ENCODE peak calls at places on chromosomes 11 and 22, in nine cellular contexts. K is adrenal gland, L is H1, S is WERI-Rb-1, M is ovary, F is brain microvascular endothelial cell, R is fibroblast of pulmonary artery, B is cardiac muscle cell, W is AG10803. Y is an unnamed sample.

GRCh38 chr11:99739464-99740089 is 718.8 kb downstream of the CNTN5 start:
- DNase-seq in K (no peak), L (no peak), S (peak; percentile 13), M (no peak), F (peak; percentile 47), R (peak; percentile 72), B (peak; percentile 69), W (no peak), Y (no peak)

GRCh38 chr11:59866397-59866796 is at the start of gene TCN1:
- DNase-seq in K (no peak), L (no peak), S (no peak), M (no peak), F (no peak), R (peak; percentile 35), B (no peak), W (no peak), Y (no peak)

GRCh38 chr11:22922672-22923071 is 62.4 kb upstream of the CCDC179 start:
- DNase-seq in K (no peak), L (no peak), S (no peak), M (no peak), F (no peak), R (peak; percentile 2), B (no peak), W (no peak), Y (no peak)

GRCh38 chr11:17838102-17838501 is 103.5 kb downstream of the KCNC1 start:
- DNase-seq in K (no peak), L (no peak), S (no peak), M (no peak), F (no peak), R (no peak), B (no peak), W (no peak), Y (no peak)

GRCh38 chr11:19919050-19919561 is 206.5 kb downstream of the NAV2 start:
- DNase-seq in K (peak; percentile 31), L (no peak), S (no peak), M (no peak), F (peak; percentile 95), R (peak; percentile 95), B (no peak), W (peak; percentile 97), Y (peak; percentile 97)

GRCh38 chr11:3074912-3075589 is 17.8 kb upstream of the CARS1 start:
- DNase-seq in K (no peak), L (no peak), S (no peak), M (no peak), F (no peak), R (no peak), B (no peak), W (no peak), Y (no peak)

GRCh38 chr11:101348786-101349185 is 219.2 kb upstream of the PGR start:
- DNase-seq in K (no peak), L (no peak), S (no peak), M (no peak), F (no peak), R (no peak), B (no peak), W (peak; percentile 35), Y (no peak)

GRCh38 chr11:44257338-44258189 is 52.4 kb downstream of the ALX4 start:
- DNase-seq in K (no peak), L (peak; percentile 10), S (no peak), M (no peak), F (no peak), R (no peak), B (no peak), W (no peak), Y (no peak)

GRCh38 chr11:33542921-33543320 is 157.7 kb downstream of the C11orf91 start:
- DNase-seq in K (peak; percentile 76), L (peak; percentile 82), S (peak; percentile 70), M (no peak), F (peak; percentile 40), R (peak; percentile 69), B (peak; percentile 50), W (peak; percentile 46), Y (peak; percentile 69)

GRCh38 chr11:73095613-73096012 is 46.5 kb downstream of the FCHSD2 start:
- DNase-seq in K (no peak), L (no peak), S (no peak), M (no peak), F (peak; percentile 16), R (peak; percentile 11), B (peak; percentile 2), W (no peak), Y (no peak)

GRCh38 chr11:121071456-121072236 is 29.4 kb upstream of the TECTA start:
- DNase-seq in K (no peak), L (no peak), S (no peak), M (no peak), F (no peak), R (no peak), B (peak; percentile 29), W (no peak), Y (no peak)

GRCh38 chr11:18420067-18420466 is 7.9 kb downstream of the LDHC start:
- DNase-seq in K (no peak), L (no peak), S (no peak), M (no peak), F (no peak), R (no peak), B (no peak), W (no peak), Y (no peak)

GRCh38 chr11:236774-237767 is at the start of gene PSMD13:
- DNase-seq in K (peak; percentile 85), L (peak; percentile 87), S (peak; percentile 76), M (peak; percentile 80), F (peak; percentile 83), R (peak; percentile 84), B (peak; percentile 92), W (peak; percentile 74), Y (peak; percentile 95)
- TF ChIP-seq CTCF in K (no peak), L (no peak), S (no peak), M (peak; percentile 35), F (no peak), R (no peak), B (no peak), W (no peak), Y (no peak)

GRCh38 chr11:117144477-117145392 is 648 bp downstream of the PAFAH1B2 start:
- DNase-seq in K (peak; percentile 84), L (no peak), S (peak; percentile 27), M (peak; percentile 51), F (peak; percentile 77), R (peak; percentile 76), B (peak; percentile 78), W (peak; percentile 61), Y (peak; percentile 66)

GRCh38 chr11:117145393-117145761 is 1.3 kb downstream of the PAFAH1B2 start:
- DNase-seq in K (peak; percentile 36), L (no peak), S (peak; percentile 40), M (no peak), F (peak; percentile 32), R (peak; percentile 56), B (peak; percentile 17), W (peak; percentile 54), Y (peak; percentile 64)

GRCh38 chr11:117143390-117143789 is 697 bp upstream of the PAFAH1B2 start:
- DNase-seq in K (peak; percentile 74), L (no peak), S (peak; percentile 45), M (peak; percentile 38), F (peak; percentile 56), R (peak; percentile 58), B (peak; percentile 45), W (peak; percentile 36), Y (peak; percentile 78)

GRCh38 chr11:117143871-117144476 is at the start of gene PAFAH1B2:
- DNase-seq in K (peak; percentile 97), L (peak; percentile 97), S (peak; percentile 97), M (peak; percentile 96), F (peak; percentile 93), R (peak; percentile 92), B (peak; percentile 96), W (peak; percentile 89), Y (peak; percentile 97)

DNA sequence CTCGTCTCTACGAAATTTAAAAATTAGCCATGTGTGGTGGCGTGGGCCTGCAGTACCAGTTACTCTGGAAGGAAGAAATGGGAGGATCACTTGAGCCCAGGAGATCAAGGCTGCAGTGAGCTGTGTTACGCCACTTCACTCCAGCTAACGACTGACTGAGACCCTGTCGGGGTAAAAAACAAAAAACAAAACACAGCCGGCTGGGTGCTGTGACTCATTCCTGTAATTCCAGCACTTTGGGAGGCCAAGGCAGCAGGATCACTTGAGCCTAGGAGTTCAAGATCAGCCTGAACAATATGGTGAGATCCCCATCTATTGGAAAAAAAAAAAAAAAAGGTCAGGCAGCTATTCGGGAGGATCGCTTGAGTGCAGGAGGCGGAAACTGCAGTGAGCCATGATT is 2.4 kb downstream of the PAFAH1B2 start:
- DNase-seq in K (peak; percentile 66), L (no peak), S (no peak), M (no peak), F (peak; percentile 48), R (peak; percentile 53), B (no peak), W (peak; percentile 21), Y (peak; percentile 48)
- H3K4me3 ChIP-seq in K (no peak overlapping the region), L (peak overlapping the region; percentile 91), S (no peak overlapping the region), M (no peak overlapping the region), F (peak overlapping the region; percentile 9), R (peak overlapping the region; percentile 12), B (no peak overlapping the region), W (peak overlapping the region; percentile 22), Y (no peak overlapping the region)

DNA sequence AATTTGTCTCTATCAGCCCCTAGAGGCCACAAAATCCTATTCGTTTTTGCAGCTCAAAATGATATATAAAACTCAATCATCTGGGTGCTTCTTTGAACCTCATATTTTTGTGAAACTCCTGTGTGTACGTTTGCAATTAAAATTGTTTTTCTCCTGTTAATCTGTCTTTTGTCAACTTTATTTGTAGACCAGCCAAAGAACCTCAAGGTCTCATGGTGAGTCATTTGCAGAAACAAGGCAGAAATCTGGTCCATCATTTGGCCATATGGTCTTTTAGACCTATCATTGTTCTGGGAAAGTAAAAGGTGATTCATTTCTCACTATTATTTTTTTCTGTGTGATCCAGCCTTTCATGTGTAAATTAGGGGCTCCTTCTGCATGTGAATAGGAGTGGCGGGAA is 399.2 kb upstream of the DDI1 start:
- DNase-seq in K (no peak), L (no peak), S (no peak), M (no peak), F (no peak), R (peak; percentile 42), B (no peak), W (peak; percentile 54), Y (peak; percentile 46)
- TF ChIP-seq CTCF in K (no peak), L (no peak), S (no peak), M (no peak), F (no peak), R (no peak), B (no peak), W (no peak), Y (no peak)

GRCh38 chr22:29308148-29308790 is 1.8 kb downstream of the GAS2L1 start:
- DNase-seq in K (peak; percentile 41), L (peak; percentile 46), S (peak; percentile 3), M (no peak), F (no peak), R (no peak), B (no peak), W (no peak), Y (no peak)
- H3K4me3 ChIP-seq in K (no peak overlapping the region), L (no peak overlapping the region), S (no peak overlapping the region), M (peak overlapping the region; percentile 80), F (peak overlapping the region; percentile 71), R (peak overlapping the region; percentile 75), B (no peak overlapping the region), W (peak overlapping the region; percentile 81), Y (peak overlapping the region; percentile 90)

GRCh38 chr11:89660234-89660633 is 49.9 kb upstream of the TRIM77 start:
- DNase-seq in K (no peak), L (no peak), S (no peak), M (no peak), F (no peak), R (no peak), B (no peak), W (no peak), Y (no peak)
- TF ChIP-seq CTCF in K (no peak), L (no peak), S (no peak), M (no peak), F (no peak), R (no peak), B (no peak), W (no peak), Y (no peak)

Y was measured in foreskin fibroblast.